ENCODE peak calls at places on chromosomes 12 and 14, in nine cellular contexts. P is A549; X is CD8-positive, alpha-beta T cell; U is ovary; B is GM13977; C is IMR-90; R is GM10248; J is astrocyte of the cerebellum; D is upper lobe of right lung. A is an unnamed sample.

GRCh38 chr14:41609704-41610183 is 3.1 kb downstream of the LRFN5 start:
- DNase-seq in R (no peak), C (peak; percentile 58), U (peak; percentile 29), X (no peak), D (peak; percentile 61), P (no peak), B (no peak), J (no peak), A (no peak)

GRCh38 chr14:104794641-104795467 is 694 bp downstream of the AKT1 start:
- DNase-seq in X (peak; percentile 21), B (peak; percentile 82), P (no peak), R (peak; percentile 59), D (no peak), C (peak; percentile 19), U (no peak), J (no peak), A (no peak)

GRCh38 chr12:121391619-121392324 is 8.1 kb upstream of the RNF34 start:
- DNase-seq in R (peak; percentile 60), C (peak; percentile 61), P (no peak), J (no peak), B (peak; percentile 45), D (no peak), U (no peak), X (no peak), A (peak; percentile 46)

GRCh38 chr12:112992541-112993398 is 14.5 kb downstream of the OAS2 start:
- DNase-seq in J (peak; percentile 52), U (peak; percentile 31), B (peak; percentile 40), P (peak; percentile 75), X (peak; percentile 55), D (no peak), R (peak; percentile 67), C (peak; percentile 53), A (peak; percentile 59)

GRCh38 chr14:89365071-89365801 is 51.8 kb downstream of the FOXN3 start:
- DNase-seq in X (peak; percentile 61), B (peak; percentile 73), C (peak; percentile 59), D (no peak), U (no peak), R (peak; percentile 75), P (no peak), J (no peak), A (no peak)

GRCh38 chr12:14185441-14186192 is 179.9 kb upstream of the ATF7IP start:
- DNase-seq in C (peak; percentile 38), U (no peak), P (peak; percentile 46), D (no peak), B (peak; percentile 45), J (peak; percentile 20), R (peak; percentile 52), X (peak; percentile 11), A (peak; percentile 38)

GRCh38 chr14:31159682-31160296 is 47.8 kb downstream of the HECTD1 start:
- DNase-seq in X (no peak), C (peak; percentile 57), B (no peak), D (no peak), J (no peak), P (no peak), U (peak; percentile 56), R (no peak), A (peak; percentile 73)

GRCh38 chr12:3252416-3252815 is 175.2 kb downstream of the TSPAN9 start:
- DNase-seq in D (no peak), R (no peak), C (peak; percentile 74), U (peak; percentile 94), B (no peak), J (peak; percentile 82), X (no peak), P (no peak), A (no peak)

GRCh38 chr14:50550294-50550693 is 9.7 kb upstream of the ATL1 start:
- DNase-seq in J (no peak), U (no peak), X (no peak), P (no peak), R (no peak), C (no peak), D (no peak), B (no peak), A (no peak)

GRCh38 chr14:22500525-22500924 is 88.5 kb downstream of the DAD1 start:
- DNase-seq in P (no peak), B (no peak), D (no peak), R (no peak), C (no peak), U (no peak), X (no peak), J (no peak), A (no peak)

GRCh38 chr14:63678538-63678937 is 36.9 kb upstream of the WDR89 start:
- DNase-seq in P (no peak), C (no peak), R (no peak), U (no peak), B (no peak), D (no peak), J (no peak), X (no peak), A (no peak)

GRCh38 chr12:108215458-108215857 is 86.4 kb downstream of the WSCD2 start:
- DNase-seq in B (no peak), J (no peak), C (no peak), X (no peak), R (no peak), U (no peak), D (no peak), P (no peak), A (no peak)

GRCh38 chr12:90404071-90404470 is 550.9 kb downstream of the CCER1 start:
- DNase-seq in B (no peak), D (no peak), J (no peak), U (no peak), X (no peak), R (no peak), P (no peak), C (no peak), A (no peak)

GRCh38 chr14:75262641-75263040 is 16.0 kb upstream of the FOS start:
- DNase-seq in U (no peak), J (no peak), B (no peak), R (no peak), P (no peak), C (no peak), X (no peak), D (no peak), A (no peak)

GRCh38 chr12:54187075-54187474 is 1.7 kb downstream of the SMUG1 start:
- DNase-seq in P (no peak), C (no peak), R (no peak), X (no peak), D (no peak), U (no peak), J (no peak), B (no peak), A (no peak)

GRCh38 chr12:54191126-54191525 is 2.3 kb upstream of the SMUG1 start:
- DNase-seq in P (no peak), X (no peak), B (no peak), D (no peak), C (no peak), R (no peak), J (no peak), U (no peak), A (no peak)

GRCh38 chr12:54185919-54186318 is 2.9 kb downstream of the SMUG1 start:
- DNase-seq in R (no peak), U (no peak), C (no peak), J (no peak), P (no peak), B (no peak), D (no peak), X (no peak), A (no peak)

GRCh38 chr12:54191550-54192022 is 2.8 kb upstream of the SMUG1 start:
- DNase-seq in D (peak; percentile 85), P (peak; percentile 92), R (peak; percentile 81), X (peak; percentile 76), U (peak; percentile 87), B (peak; percentile 78), J (peak; percentile 72), C (peak; percentile 79), A (peak; percentile 55)

GRCh38 chr12:54189198-54189539 is 384 bp upstream of the SMUG1 start:
- DNase-seq in D (no peak), C (no peak), B (no peak), R (no peak), U (no peak), J (no peak), X (peak; percentile 16), P (no peak), A (no peak)
- TF ChIP-seq CTCF in D (no peak), C (no peak), B (no peak), R (no peak), U (no peak), J (no peak), X (no peak), P (no peak), A (no peak)

DNA sequence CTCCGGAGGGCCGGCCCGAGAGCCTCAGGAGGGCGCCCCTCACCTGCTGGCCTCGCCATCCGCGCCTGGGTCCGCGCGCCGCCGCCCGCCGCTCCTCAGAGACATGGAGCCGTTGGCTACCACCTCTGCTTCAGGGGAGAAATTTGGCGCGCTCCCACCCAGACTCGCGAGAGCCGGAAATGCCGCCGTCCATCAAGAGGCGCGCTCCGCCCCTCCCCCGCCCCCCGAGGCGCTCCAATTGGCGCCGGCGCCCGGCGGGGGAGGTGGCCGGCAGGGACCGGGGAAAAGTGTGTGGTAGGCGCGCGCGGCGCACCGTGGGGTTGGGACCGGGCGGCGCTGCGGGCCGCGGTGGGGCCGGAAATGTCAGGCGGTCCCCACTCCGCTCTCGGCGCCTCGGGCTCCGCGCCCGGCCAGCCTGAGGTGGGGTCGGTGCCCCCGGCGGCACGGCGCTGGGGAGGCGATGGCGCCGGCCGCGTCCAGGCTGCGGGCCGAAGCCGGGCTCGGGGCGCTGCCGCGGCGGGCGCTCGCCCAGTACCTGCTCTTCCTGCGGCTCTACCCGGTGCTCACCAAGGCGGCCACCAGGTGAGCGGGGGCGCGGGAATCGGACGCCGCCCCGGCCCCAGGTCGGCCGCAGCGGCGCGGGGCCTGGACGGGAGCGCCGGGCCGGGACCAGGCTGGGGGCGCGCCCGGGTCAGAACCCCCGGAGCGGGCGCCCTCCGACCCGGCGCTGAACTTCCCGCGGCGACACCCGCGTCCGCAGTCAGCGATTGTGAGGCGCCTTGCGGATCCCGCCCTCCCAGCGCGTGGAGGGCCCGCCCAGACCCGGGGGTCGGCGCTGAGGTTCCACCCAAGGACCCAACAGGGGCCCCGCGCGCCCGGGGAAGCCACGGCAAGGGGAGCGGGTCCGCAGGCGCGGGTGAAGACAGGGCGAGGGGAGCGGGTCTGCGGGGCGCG is at the start of the genes POLE and PXMP2:
- DNase-seq in D (peak; percentile 98), X (peak; percentile 94), U (peak; percentile 97), B (peak; percentile 100), P (peak; percentile 97), R (peak; percentile 99), C (peak; percentile 91), J (peak; percentile 87), A (peak; percentile 86)
- TF ChIP-seq CTCF in D (no peak), X (no peak), U (peak; percentile 36), B (no peak), P (no peak), R (peak; percentile 38), C (no peak), J (no peak), A (peak; percentile 2)

GRCh38 chr14:81565441-81566290 is 32.0 kb upstream of the SEL1L start:
- DNase-seq in R (peak; percentile 36), P (peak; percentile 21), J (no peak), U (peak; percentile 31), X (no peak), D (no peak), B (peak; percentile 37), C (no peak), A (peak; percentile 3)
- TF ChIP-seq CTCF in R (peak; percentile 61), P (peak; percentile 50), J (peak; percentile 31), U (no peak), X (no peak), D (peak; percentile 35), B (peak; percentile 65), C (peak; percentile 39), A (peak; percentile 70)

DNA sequence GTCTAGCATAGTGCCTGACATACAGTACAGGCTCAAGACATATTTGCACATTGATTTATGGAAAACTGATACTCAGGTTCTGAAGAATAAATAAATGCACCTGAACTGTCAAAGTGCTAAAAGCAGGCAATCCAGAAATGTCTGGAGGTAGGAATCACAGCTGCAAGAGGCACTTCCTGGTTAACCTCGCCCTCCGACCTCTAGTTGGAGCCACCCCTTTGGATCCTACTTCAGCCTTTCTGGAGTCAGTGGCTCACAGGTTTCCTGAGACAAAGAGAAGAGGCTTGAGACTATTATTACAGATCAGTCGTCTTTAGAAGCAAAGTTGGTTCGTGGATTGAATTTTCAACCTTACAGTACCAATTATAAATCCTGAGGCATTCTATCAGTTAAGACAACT is 13.0 kb downstream of the TCP11L2 start:
- DNase-seq in D (no peak), X (no peak), C (no peak), B (no peak), J (no peak), R (no peak), P (no peak), U (no peak), A (no peak)
- TF ChIP-seq CTCF in D (no peak), X (no peak), C (no peak), B (no peak), J (no peak), R (no peak), P (no peak), U (no peak), A (no peak)

A was measured in HFFc6.